ENCODE peak calls at places on chromosomes 13 and 19, in seven cellular contexts. O is choroid plexus epithelial cell, I is HCT116, X is uterus, D is BJ, K is IMR-90, Z is astrocyte of the spinal cord. G is an unnamed sample.

GRCh38 chr13:113089693-113090414 is 15.7 kb upstream of the F7 start:
- DNase-seq in I (no peak), K (no peak), D (no peak), X (no peak), O (no peak), Z (no peak), G (no peak)

GRCh38 chr19:51354742-51355148 is 11.4 kb downstream of the ETFB start:
- DNase-seq in X (no peak), D (no peak), K (peak), Z (peak), O (peak), I (no peak), G (no peak)

GRCh38 chr13:101453784-101454201 is 1.3 kb downstream of the ITGBL1 start:
- DNase-seq in X (no peak), O (no peak), I (no peak), Z (no peak), K (no peak), D (no peak), G (no peak)

GRCh38 chr19:4510435-4511255 is 7.6 kb downstream of the PLIN4 start:
- DNase-seq in I (no peak), D (no peak), O (no peak), Z (no peak), K (no peak), X (no peak), G (no peak)

GRCh38 chr13:29520671-29521070 is 74.8 kb downstream of the SLC7A1 start:
- DNase-seq in Z (peak), D (peak), K (peak), I (no peak), O (peak), X (no peak), G (peak)

GRCh38 chr19:21321996-21322395 is 7.2 kb downstream of the ZNF708 start:
- DNase-seq in X (no peak), D (no peak), I (no peak), O (peak), Z (peak), K (no peak), G (no peak)

GRCh38 chr13:97385146-97385545 is 48.8 kb upstream of the RAP2A start:
- DNase-seq in X (no peak), Z (no peak), K (peak), O (no peak), D (no peak), I (no peak), G (no peak)

GRCh38 chr19:17095141-17095919 is 19.8 kb downstream of the MYO9B start:
- DNase-seq in O (peak), Z (no peak), I (no peak), K (peak), X (peak), D (no peak), G (no peak)

GRCh38 chr13:43374621-43375020 is 351.2 kb downstream of the DNAJC15 start:
- DNase-seq in K (peak), D (peak), O (peak), Z (peak), I (no peak), X (no peak), G (peak)

GRCh38 chr19:56273563-56274117 is 1.1 kb downstream of the EDDM13 start:
- DNase-seq in O (peak), I (no peak), K (peak), X (no peak), Z (peak), D (no peak), G (peak)

GRCh38 chr19:38165335-38165734 is 58.7 kb downstream of the DPF1 start:
- DNase-seq in K (no peak), O (no peak), D (no peak), I (no peak), Z (no peak), X (no peak), G (no peak)

GRCh38 chr19:22286151-22286810 is at the start of gene ZNF729:
- DNase-seq in K (no peak), Z (no peak), I (no peak), O (no peak), D (no peak), X (no peak), G (no peak)

GRCh38 chr19:46830864-46831263 is 19.8 kb downstream of the AP2S1 start:
- DNase-seq in O (no peak), X (no peak), Z (no peak), K (peak), I (no peak), D (no peak), G (no peak)

GRCh38 chr13:43005460-43006236 is 13.6 kb upstream of the EPSTI1 start:
- DNase-seq in D (no peak), I (no peak), O (peak), X (no peak), K (peak), Z (peak), G (no peak)

GRCh38 chr19:29216021-29216420 is 3.1 kb upstream of the UQCRFS1 start:
- DNase-seq in K (no peak), D (no peak), X (no peak), I (no peak), Z (no peak), O (no peak), G (no peak)

GRCh38 chr13:103952183-103952582 is 886.0 kb upstream of the SLC10A2 start:
- DNase-seq in O (peak), X (no peak), D (no peak), Z (no peak), I (no peak), K (no peak), G (no peak)

GRCh38 chr19:34180709-34181108 is 8.4 kb downstream of the LSM14A start:
- DNase-seq in X (no peak), K (no peak), O (no peak), D (no peak), Z (no peak), I (no peak), G (no peak)

GRCh38 chr13:46751811-46752635 is 44.9 kb downstream of the ESD start:
- DNase-seq in X (no peak), I (no peak), O (peak), K (peak), D (no peak), Z (peak), G (no peak)

GRCh38 chr13:51781246-51782022 is 22.5 kb downstream of the DHRS12 start:
- DNase-seq in I (peak), Z (peak), D (no peak), K (peak), X (no peak), O (peak), G (no peak)

GRCh38 chr13:88384542-88384941 is 713.4 kb downstream of the SLITRK5 start:
- DNase-seq in K (no peak), X (no peak), D (no peak), O (no peak), I (no peak), Z (no peak), G (no peak)

GRCh38 chr13:114155923-114156883 is 22.9 kb upstream of the CFAP97D2 start:
- DNase-seq in O (no peak), Z (no peak), I (no peak), X (no peak), K (no peak), D (no peak), G (no peak)

GRCh38 chr13:74465279-74465678 is 331.1 kb upstream of the KLF12 start:
- DNase-seq in K (no peak), Z (no peak), X (no peak), O (no peak), I (no peak), D (no peak), G (no peak)

GRCh38 chr19:6092329-6093286 is 17.7 kb downstream of the RFX2 start:
- DNase-seq in O (peak), K (peak), Z (peak), I (peak), D (peak), X (peak), G (no peak)

GRCh38 chr13:97057196-97057595 is 62.9 kb upstream of the OXGR1 start:
- DNase-seq in X (no peak), I (no peak), D (no peak), K (no peak), Z (no peak), O (peak), G (no peak)

GRCh38 chr13:93217701-93218100 is 8.9 kb upstream of the GPC6 start:
- DNase-seq in D (no peak), I (no peak), Z (peak), X (no peak), O (peak), K (no peak), G (no peak)

GRCh38 chr13:113452942-113453901 is at the start of gene ADPRHL1:
- DNase-seq in Z (no peak), I (no peak), O (no peak), D (no peak), X (no peak), K (no peak), G (no peak)

GRCh38 chr13:34667356-34668218 is 274.5 kb upstream of the NBEA start:
- DNase-seq in X (peak), O (no peak), K (no peak), I (no peak), D (no peak), Z (no peak), G (no peak)

DNA sequence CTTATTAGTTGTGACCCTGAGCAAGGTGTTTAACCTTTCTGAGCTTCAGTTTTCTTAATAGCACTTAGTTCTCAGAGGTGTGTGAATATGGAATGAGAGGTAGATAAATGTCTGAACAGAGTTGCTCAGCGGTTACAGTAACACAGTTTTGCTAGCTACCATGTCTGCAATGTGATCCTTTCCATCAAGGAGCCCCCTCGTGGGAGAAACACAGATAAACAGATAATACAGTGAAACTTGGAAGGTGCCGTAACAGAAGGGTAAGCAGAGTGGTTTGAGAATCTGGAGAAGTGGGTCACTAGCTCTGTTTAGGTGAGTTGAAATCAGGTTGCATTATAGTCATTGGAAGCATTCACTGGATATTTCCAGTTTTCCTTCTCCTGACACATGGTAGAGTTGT is 38.9 kb downstream of the IRS2 start:
- DNase-seq in X (no peak), O (peak), K (no peak), Z (no peak), D (no peak), I (no peak), G (no peak)
- TF ChIP-seq CTCF in X (no peak), O (peak), K (peak), Z (peak), D (no peak), I (peak), G (no peak)

DNA sequence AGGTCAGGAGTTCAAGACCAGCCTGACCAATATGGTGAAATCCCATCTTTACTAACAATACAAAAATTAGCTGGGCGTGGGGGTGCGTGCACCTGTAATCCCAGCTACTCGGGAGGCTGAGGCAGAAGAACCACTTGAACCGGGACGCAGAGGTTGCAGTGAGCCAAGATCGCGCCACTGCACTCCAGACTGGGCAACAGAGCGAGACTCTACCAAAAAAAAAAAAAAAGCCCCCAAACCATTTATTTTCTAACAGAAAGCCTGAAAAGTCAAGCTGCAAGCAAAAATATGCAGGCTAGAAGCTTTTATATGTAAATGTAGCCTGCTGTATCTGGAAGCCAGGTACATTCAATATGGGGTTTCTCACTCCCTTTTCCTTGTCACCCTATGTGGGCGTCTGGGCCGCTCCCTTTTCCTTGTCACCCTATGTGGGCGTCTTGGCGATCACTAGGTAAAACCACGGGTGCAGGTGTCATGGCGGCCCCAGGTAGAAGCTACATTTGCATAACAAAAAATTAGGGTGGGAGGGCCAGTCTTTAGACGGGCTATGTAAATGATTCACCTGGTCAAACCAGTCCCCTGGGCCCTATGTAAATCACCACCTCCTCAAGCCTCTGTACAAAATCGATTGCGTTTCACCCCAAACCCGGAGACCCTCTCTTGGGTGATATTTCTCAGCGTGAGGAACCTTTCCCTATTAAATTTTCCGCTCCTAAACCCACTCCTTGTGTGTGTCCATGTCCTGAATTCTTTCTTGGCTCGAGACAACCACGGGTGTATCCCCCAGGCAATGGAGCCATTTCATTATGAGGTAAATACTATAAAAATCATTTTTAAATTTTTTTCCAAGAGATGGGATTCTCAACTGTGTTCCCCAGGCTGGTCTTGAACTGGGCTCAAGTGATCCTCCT is 2.1 kb downstream of the TRIM13 start:
- DNase-seq in Z (no peak), I (no peak), X (no peak), O (no peak), K (no peak), D (no peak), G (no peak)
- H3K4me3 ChIP-seq in Z (peak), I (no peak), X (no peak), O (peak), K (no peak), D (no peak), G (peak)

GRCh38 chr19:33176670-33177416 is 17.3 kb upstream of the LRP3 start:
- DNase-seq in K (peak), X (peak), O (peak), I (peak), D (peak), Z (peak), G (peak)
- TF ChIP-seq CTCF in K (no peak), X (peak), O (peak), I (peak), D (peak), Z (no peak), G (no peak)

DNA sequence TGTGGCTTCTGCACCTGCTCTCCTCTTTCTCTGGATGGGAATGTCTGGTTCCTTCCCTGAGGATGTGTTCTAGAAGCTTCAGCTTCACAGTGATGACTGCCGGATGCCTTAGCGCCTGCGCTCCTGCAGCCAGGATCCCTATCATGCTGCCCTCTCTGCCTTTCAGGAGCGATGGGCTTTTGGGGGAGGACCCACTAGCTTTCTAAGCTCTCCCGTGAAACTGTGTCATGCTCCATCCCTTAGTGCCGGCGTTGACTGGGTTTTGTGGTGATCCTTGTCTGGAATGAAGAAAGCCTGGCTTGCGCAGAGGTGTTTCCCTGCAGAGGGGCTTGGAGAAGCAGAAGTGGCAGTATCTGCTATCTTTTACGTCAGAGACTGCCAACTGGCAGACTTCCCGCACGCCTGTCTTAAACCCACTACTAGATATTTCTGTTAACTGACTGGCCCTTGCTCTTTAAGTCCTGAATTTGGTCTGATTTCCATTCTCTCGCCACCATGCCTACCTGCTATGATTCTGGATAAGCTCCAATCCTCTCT is 3.8 kb upstream of the KMT2B start:
- DNase-seq in D (no peak), K (no peak), O (no peak), I (no peak), X (no peak), Z (no peak), G (no peak)
- H3K4me3 ChIP-seq in D (no peak), K (no peak), O (no peak), I (no peak), X (no peak), Z (no peak), G (no peak)

DNA sequence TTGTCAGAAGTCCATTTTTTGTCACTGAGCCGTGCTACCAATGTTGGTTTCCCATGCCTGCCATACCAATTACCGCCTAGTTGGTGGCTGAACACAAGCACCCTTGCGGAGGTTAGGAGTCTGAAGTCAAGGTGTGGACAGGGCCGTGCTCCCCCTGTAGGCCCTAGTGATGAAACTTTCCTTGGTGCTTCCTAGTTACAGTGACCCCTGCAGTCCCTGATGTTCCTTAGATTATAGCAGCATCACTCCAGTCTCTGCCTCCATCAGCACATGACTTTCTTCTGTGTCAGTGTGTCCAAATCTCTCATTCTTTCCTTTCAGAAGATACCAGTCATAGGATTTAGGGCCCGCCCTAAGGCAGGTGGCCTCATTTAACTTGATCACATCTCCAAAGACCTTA is 99.0 kb downstream of the MYO16 start:
- DNase-seq in Z (no peak), D (no peak), K (no peak), I (peak), X (no peak), O (no peak), G (no peak)
- TF ChIP-seq CTCF in Z (no peak), D (no peak), K (no peak), I (peak), X (no peak), O (no peak), G (peak)

GRCh38 chr19:3135961-3136683 is at the start of gene GNA15:
- DNase-seq in Z (no peak), X (no peak), I (no peak), D (no peak), O (no peak), K (no peak), G (no peak)
- H3K4me3 ChIP-seq in Z (no peak), X (no peak), I (no peak), D (no peak), O (no peak), K (no peak), G (no peak)

GRCh38 chr13:44648392-44649117 is 72.4 kb upstream of the TSC22D1 start:
- DNase-seq in K (no peak), O (peak), Z (no peak), X (no peak), D (no peak), I (peak), G (no peak)
- TF ChIP-seq CTCF in K (peak), O (peak), Z (peak), X (no peak), D (peak), I (peak), G (peak)

DNA sequence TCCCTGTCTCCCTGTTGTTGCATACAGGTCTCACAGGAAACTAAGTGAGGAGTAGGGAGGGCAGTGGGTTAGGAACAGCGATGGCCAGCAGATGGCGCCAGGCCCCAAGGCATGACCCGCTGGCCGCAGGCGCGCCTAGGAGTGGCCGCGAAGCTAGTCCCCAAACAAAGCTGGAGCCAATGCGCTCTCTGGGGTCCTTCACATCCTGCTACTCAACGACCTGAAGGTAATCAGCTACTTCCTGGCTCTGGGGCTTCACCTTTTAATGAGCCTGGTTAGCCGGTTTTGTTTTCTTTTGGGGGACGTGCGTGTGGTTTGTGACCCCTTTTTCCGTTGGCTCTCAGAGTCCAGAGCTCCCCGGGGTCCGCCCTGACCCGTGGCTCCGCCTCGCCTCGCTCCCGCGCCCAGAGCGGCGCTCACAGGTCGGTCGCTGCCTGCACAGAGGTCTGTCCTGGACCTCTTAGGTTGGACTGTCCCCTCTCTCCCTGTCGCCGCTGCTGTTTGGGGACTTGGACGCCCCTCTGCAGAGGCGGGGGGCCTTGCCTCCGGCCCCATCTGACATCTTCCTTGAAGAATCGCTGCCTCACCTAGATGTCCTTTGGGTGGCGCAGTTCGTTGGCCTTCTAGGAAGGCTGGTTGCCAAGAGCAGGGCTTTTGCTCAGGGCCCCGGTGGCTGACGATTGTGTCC is 62.2 kb upstream of the GTF3A start:
- DNase-seq in I (peak), X (peak), K (peak), Z (peak), D (no peak), O (peak), G (peak)
- H3K4me3 ChIP-seq in I (peak), X (peak), K (peak), Z (peak), D (peak), O (peak), G (peak)

G was measured in HFF-Myc.